ENCODE peak calls at places on chromosomes 11 and 22, in seven cellular contexts. A is neuronal stem cell, M is fibroblast of lung, Z is upper lobe of right lung, S is spleen, G is colonic mucosa, W is adrenal gland. J is an unnamed sample. For H3K36me3 and H3K27me3, the result is how much of the 10 kb centered on the place peaks cover.

GRCh38 chr11:57324154-57324885 is 432 bp downstream of the TNKS1BP1 start:
- DNase-seq in A (peak), M (peak), Z (peak), S (peak), G (peak), W (peak), J (peak)

GRCh38 chr22:19044381-19044780 is 77.8 kb downstream of the DGCR2 start:
- DNase-seq in A (no peak), M (no peak), Z (peak), S (peak), G (no peak), W (no peak), J (peak)

GRCh38 chr11:62269654-62270278 is at the start of gene SCGB2A2:
- DNase-seq in A (no peak), M (no peak), Z (no peak), S (no peak), G (no peak), W (no peak), J (peak)

GRCh38 chr11:2540521-2541320 is 95.9 kb downstream of the KCNQ1 start:
- DNase-seq in A (no peak), M (no peak), Z (peak), S (peak), G (no peak), W (peak), J (no peak)

GRCh38 chr22:33796494-33796893 is 123.8 kb downstream of the LARGE1 start:
- DNase-seq in A (no peak), M (no peak), Z (no peak), S (no peak), G (no peak), W (no peak), J (peak)

GRCh38 chr22:34804588-34804987 is 261.4 kb upstream of the ISX start:
- DNase-seq in A (no peak), M (no peak), Z (no peak), S (no peak), G (no peak), W (no peak), J (peak)

GRCh38 chr11:28760676-28761390 is 652.6 kb downstream of the METTL15 start:
- DNase-seq in A (no peak), M (no peak), Z (no peak), S (no peak), G (no peak), W (no peak), J (no peak)

GRCh38 chr11:87031433-87032170 is 6.1 kb upstream of the TMEM135 start:
- DNase-seq in A (no peak), M (no peak), Z (no peak), S (no peak), G (no peak), W (no peak), J (no peak)

GRCh38 chr11:126607374-126607773 is 251.9 kb downstream of the ST3GAL4 start:
- DNase-seq in A (peak), M (peak), Z (no peak), S (no peak), G (peak), W (peak), J (peak)

GRCh38 chr11:131924446-131925240 is 554.2 kb downstream of the NTM start:
- DNase-seq in A (no peak), M (peak), Z (no peak), S (no peak), G (no peak), W (no peak), J (no peak)

GRCh38 chr11:131993291-131993690 is 622.9 kb downstream of the NTM start:
- DNase-seq in A (no peak), M (peak), Z (no peak), S (no peak), G (no peak), W (no peak), J (no peak)

GRCh38 chr22:43077121-43077877 is 11.9 kb downstream of the TTLL1 start:
- DNase-seq in A (no peak), M (no peak), Z (no peak), S (no peak), G (peak), W (no peak), J (peak)

GRCh38 chr22:49968831-49969661 is 8.5 kb downstream of the PIM3 start:
- DNase-seq in A (no peak), M (no peak), Z (peak), S (peak), G (no peak), W (peak), J (peak)

GRCh38 chr11:130144721-130145327 is 14.8 kb upstream of the ST14 start:
- DNase-seq in A (no peak), M (no peak), Z (no peak), S (no peak), G (no peak), W (no peak), J (no peak)

GRCh38 chr11:85590848-85591483 is 36.2 kb downstream of the DLG2 start:
- DNase-seq in A (peak), M (peak), Z (no peak), S (no peak), G (no peak), W (no peak), J (peak)

GRCh38 chr11:106585061-106585460 is 433.2 kb downstream of the GUCY1A2 start:
- DNase-seq in A (peak), M (peak), Z (no peak), S (no peak), G (no peak), W (no peak), J (peak)

GRCh38 chr22:23714596-23715588 is 24.1 kb downstream of the RGL4 start:
- DNase-seq in A (no peak), M (no peak), Z (no peak), S (no peak), G (no peak), W (no peak), J (no peak)

GRCh38 chr11:60098508-60098907 is 10.0 kb downstream of the MS4A2 start:
- DNase-seq in A (no peak), M (no peak), Z (no peak), S (no peak), G (no peak), W (no peak), J (no peak)

GRCh38 chr22:42180349-42180842 is 49.8 kb upstream of the CYP2D6 start:
- DNase-seq in A (no peak), M (peak), Z (no peak), S (no peak), G (no peak), W (peak), J (no peak)

GRCh38 chr22:17795661-17796548 is 21.6 kb upstream of the BID start:
- DNase-seq in A (no peak), M (no peak), Z (no peak), S (no peak), G (no peak), W (no peak), J (no peak)

GRCh38 chr22:17672417-17672991 is 33.9 kb downstream of the BCL2L13 start:
- DNase-seq in A (no peak), M (peak), Z (no peak), S (no peak), G (no peak), W (no peak), J (no peak)

GRCh38 chr11:103079833-103080232 is 12.1 kb downstream of the DCUN1D5 start:
- DNase-seq in A (no peak), M (peak), Z (no peak), S (no peak), G (no peak), W (no peak), J (no peak)

GRCh38 chr22:50599816-50600454 is 658 bp upstream of the MAPK8IP2 start:
- DNase-seq in A (peak), M (no peak), Z (no peak), S (peak), G (peak), W (peak), J (peak)

GRCh38 chr11:729492-730074 is 17.7 kb upstream of the TALDO1 start:
- DNase-seq in A (no peak), M (no peak), Z (no peak), S (peak), G (no peak), W (no peak), J (peak)

GRCh38 chr22:39446239-39446721 is 10.5 kb upstream of the MGAT3 start:
- DNase-seq in A (no peak), M (no peak), Z (no peak), S (peak), G (peak), W (no peak), J (peak)

GRCh38 chr22:35154937-35155387 is 89.0 kb downstream of the ISX start:
- DNase-seq in A (peak), M (peak), Z (peak), S (peak), G (peak), W (peak), J (peak)

GRCh38 chr11:31628111-31628510 is 118.5 kb downstream of the ELP4 start:
- DNase-seq in A (no peak), M (no peak), Z (no peak), S (no peak), G (no peak), W (no peak), J (no peak)

GRCh38 chr11:119376197-119376847 is 5.2 kb downstream of the USP2 start:
- DNase-seq in A (no peak), M (peak), Z (peak), S (no peak), G (no peak), W (no peak), J (peak)

GRCh38 chr11:15815246-15816209 is 540.8 kb downstream of the SOX6 start:
- DNase-seq in A (no peak), M (peak), Z (no peak), S (no peak), G (peak), W (no peak), J (no peak)

GRCh38 chr22:28917747-28918543 is 34.6 kb downstream of the ZNRF3 start:
- DNase-seq in A (peak), M (peak), Z (peak), S (no peak), G (peak), W (no peak), J (peak)

GRCh38 chr22:36467042-36467810 is 14.2 kb downstream of the TXN2 start:
- DNase-seq in A (no peak), M (peak), Z (no peak), S (no peak), G (peak), W (no peak), J (no peak)

GRCh38 chr22:48530666-48531065 is 1297.0 kb downstream of the BRD1 start:
- DNase-seq in A (no peak), M (no peak), Z (no peak), S (no peak), G (no peak), W (no peak), J (no peak)

GRCh38 chr11:96664108-96664507 is 274.3 kb downstream of the JRKL start:
- DNase-seq in A (no peak), M (no peak), Z (no peak), S (no peak), G (no peak), W (no peak), J (no peak)

GRCh38 chr11:85076535-85077330 is 550.4 kb downstream of the DLG2 start:
- DNase-seq in A (no peak), M (peak), Z (no peak), S (no peak), G (no peak), W (no peak), J (no peak)

GRCh38 chr11:64753019-64753379 is 6.8 kb downstream of the PYGM start:
- DNase-seq in A (no peak), M (no peak), Z (no peak), S (no peak), G (no peak), W (no peak), J (peak)

GRCh38 chr11:120890921-120891320 is 133.0 kb upstream of the TBCEL start:
- DNase-seq in A (no peak), M (no peak), Z (no peak), S (no peak), G (no peak), W (no peak), J (no peak)

GRCh38 chr11:120747801-120748484 is 236.4 kb downstream of the GRIK4 start:
- DNase-seq in A (no peak), M (no peak), Z (no peak), S (no peak), G (no peak), W (no peak), J (no peak)

GRCh38 chr22:46085831-46086576 is 64.3 kb upstream of the PPARA start:
- DNase-seq in A (no peak), M (peak), Z (peak), S (peak), G (peak), W (peak), J (no peak)

GRCh38 chr22:46087816-46088277 is 62.5 kb upstream of the PPARA start:
- DNase-seq in A (no peak), M (peak), Z (peak), S (peak), G (peak), W (peak), J (peak)

GRCh38 chr22:46086577-46087335 is 63.6 kb upstream of the PPARA start:
- DNase-seq in A (no peak), M (no peak), Z (peak), S (peak), G (no peak), W (peak), J (no peak)

GRCh38 chr22:46088541-46089311 is 61.6 kb upstream of the PPARA start:
- DNase-seq in A (no peak), M (peak), Z (peak), S (peak), G (no peak), W (peak), J (no peak)

DNA sequence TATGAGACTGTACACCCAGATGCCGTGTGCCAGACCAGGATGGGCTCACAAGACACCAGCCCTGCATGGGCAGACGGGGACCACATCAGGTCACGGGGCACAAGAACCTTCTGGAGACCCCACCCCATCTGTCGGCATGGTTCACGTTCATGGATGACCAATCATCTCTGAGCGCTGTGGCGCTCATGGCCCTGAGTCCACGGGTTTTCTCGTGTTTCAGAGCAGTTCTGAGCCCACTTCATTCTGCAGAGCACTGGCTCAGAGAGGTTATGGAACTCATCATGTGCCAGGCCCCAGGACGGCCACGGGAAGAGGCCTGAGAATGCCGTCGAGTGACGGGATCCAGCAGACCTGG is 63.0 kb upstream of the PPARA start:
- DNase-seq in A (no peak), M (no peak), Z (no peak), S (no peak), G (no peak), W (no peak), J (no peak)
- H3K4me3 ChIP-seq in A (no peak), M (peak), Z (peak), S (no peak), G (no peak), W (no peak), J (no peak)

DNA sequence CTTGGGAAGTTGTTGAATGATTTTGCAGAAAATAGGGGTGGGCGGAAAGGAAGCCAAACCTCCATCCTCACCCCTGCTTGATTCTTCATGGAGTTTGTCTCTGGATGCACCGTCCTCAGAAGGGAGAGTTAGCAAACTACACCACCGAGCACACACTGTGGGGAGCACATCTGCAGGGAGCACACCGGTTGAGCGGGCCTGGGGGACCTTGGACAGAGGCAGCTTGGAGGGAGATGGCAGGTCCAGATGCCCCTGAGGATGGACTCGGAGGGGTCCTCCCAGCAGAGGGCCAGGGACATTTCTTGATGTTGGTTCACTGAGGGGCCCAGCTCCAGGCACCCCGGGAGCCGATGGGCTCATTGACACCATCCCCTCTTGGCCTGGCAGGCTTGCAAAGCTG is 15.1 kb upstream of the FGF19 start:
- DNase-seq in A (no peak), M (no peak), Z (no peak), S (no peak), G (no peak), W (no peak), J (no peak)
- H3K36me3 ChIP-seq in A (under half), M (under half), Z (under half), S (under half), G (under half), W (under half), J (under half)

GRCh38 chr11:114152785-114153184 is 93.3 kb downstream of the ZBTB16 start:
- DNase-seq in A (no peak), M (no peak), Z (no peak), S (no peak), G (no peak), W (no peak), J (no peak)
- H3K27me3 ChIP-seq in A (under half), M (under half), Z (under half), S (under half), G (under half), W (under half), J (under half)

GRCh38 chr11:33375688-33376311 is 118.6 kb downstream of the HIPK3 start:
- DNase-seq in A (peak), M (peak), Z (no peak), S (no peak), G (no peak), W (no peak), J (peak)
- H3K4me3 ChIP-seq in A (peak), M (peak), Z (peak), S (peak), G (peak), W (no peak), J (peak)

GRCh38 chr11:108035690-108036089 is 27.0 kb downstream of the CUL5 start:
- DNase-seq in A (no peak), M (no peak), Z (no peak), S (no peak), G (no peak), W (no peak), J (no peak)
- H3K36me3 ChIP-seq in A (half or more), M (under half), Z (under half), S (under half), G (under half), W (under half), J (under half)

J was measured in H7.